ENCODE peak calls at places on chromosome 13, in eight cellular contexts. M is mesenchymal stem cell, C is PC-3, V is body of pancreas, B is IMR-90, S is Panc1, H is K562, E is tibial artery. U is an unnamed sample.

GRCh38 chr13:23570931-23571330 is 719 bp downstream of the TNFRSF19 start:
- DNase-seq in M (no peak), C (peak; percentile 9), V (no peak), B (peak; percentile 54), S (no peak), H (no peak), E (no peak), U (no peak)

GRCh38 chr13:35597451-35597850 is 121.0 kb upstream of the MAB21L1 start:
- DNase-seq in M (no peak), C (no peak), V (no peak), B (no peak), S (no peak), H (no peak), E (no peak), U (no peak)

GRCh38 chr13:30659980-30660379 is 42.3 kb downstream of the USPL1 start:
- DNase-seq in M (no peak), C (no peak), V (no peak), B (no peak), S (no peak), H (no peak), E (no peak), U (no peak)

GRCh38 chr13:28333204-28333900 is 161.6 kb downstream of the FLT1 start:
- DNase-seq in M (no peak), C (no peak), V (no peak), B (no peak), S (no peak), H (no peak), E (no peak), U (no peak)

GRCh38 chr13:110890279-110891150 is 24.4 kb downstream of the ANKRD10 start:
- DNase-seq in M (no peak), C (no peak), V (no peak), B (no peak), S (no peak), H (no peak), E (no peak), U (no peak)

GRCh38 chr13:84479656-84480055 is 597.4 kb upstream of the SLITRK1 start:
- DNase-seq in M (no peak), C (peak; percentile 60), V (no peak), B (peak; percentile 40), S (no peak), H (no peak), E (no peak), U (no peak)

GRCh38 chr13:49214917-49215376 is 5.2 kb upstream of the MLNR start:
- DNase-seq in M (no peak), C (peak; percentile 11), V (peak; percentile 39), B (peak; percentile 6), S (no peak), H (no peak), E (peak; percentile 62), U (no peak)

GRCh38 chr13:80341771-80342271 is 895 bp upstream of the SPRY2 start:
- DNase-seq in M (peak; percentile 64), C (peak; percentile 41), V (peak; percentile 61), B (peak; percentile 43), S (no peak), H (no peak), E (peak; percentile 35), U (no peak)

GRCh38 chr13:35164324-35164932 is 222.4 kb downstream of the NBEA start:
- DNase-seq in M (peak; percentile 48), C (peak; percentile 63), V (no peak), B (peak; percentile 27), S (no peak), H (peak; percentile 17), E (no peak), U (no peak)

GRCh38 chr13:39417131-39417530 is 185.9 kb downstream of the LHFPL6 start:
- DNase-seq in M (peak; percentile 29), C (no peak), V (no peak), B (no peak), S (no peak), H (no peak), E (no peak), U (peak; percentile 6)

GRCh38 chr13:39418424-39418823 is 184.6 kb downstream of the LHFPL6 start:
- DNase-seq in M (no peak), C (no peak), V (no peak), B (no peak), S (no peak), H (no peak), E (no peak), U (no peak)

GRCh38 chr13:39419866-39420265 is 183.1 kb downstream of the LHFPL6 start:
- DNase-seq in M (no peak), C (no peak), V (no peak), B (no peak), S (no peak), H (no peak), E (no peak), U (no peak)

GRCh38 chr13:39419068-39419467 is 183.9 kb downstream of the LHFPL6 start:
- DNase-seq in M (no peak), C (no peak), V (no peak), B (no peak), S (no peak), H (no peak), E (no peak), U (no peak)

DNA sequence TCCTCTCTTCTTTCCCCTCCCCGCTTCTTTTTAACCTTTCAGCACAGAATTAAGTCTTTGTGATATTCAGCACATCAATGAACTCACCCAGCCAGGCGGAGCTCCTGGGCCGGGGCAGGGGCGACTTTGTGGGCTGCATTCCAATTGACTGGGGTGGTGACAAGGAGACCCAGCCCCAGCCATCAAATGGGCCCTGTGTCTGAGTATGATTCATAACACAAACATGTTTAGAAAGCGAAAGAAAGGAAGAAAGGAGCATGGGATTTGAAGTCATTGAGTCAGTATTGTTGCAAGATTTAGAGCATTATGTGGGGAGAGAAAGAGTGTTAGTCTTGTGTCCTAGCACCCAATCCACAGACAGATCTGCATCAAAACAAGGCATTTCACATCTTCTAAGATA is 185.3 kb downstream of the LHFPL6 start:
- DNase-seq in M (peak; percentile 80), C (peak; percentile 48), V (no peak), B (peak; percentile 72), S (no peak), H (no peak), E (no peak), U (no peak)
- H3K27ac ChIP-seq in M (peak overlapping the region; percentile 41), C (no peak overlapping the region), V (no peak overlapping the region), B (no peak overlapping the region), S (no peak overlapping the region), H (no peak overlapping the region), E (peak overlapping the region; percentile 45), U (no peak overlapping the region)

DNA sequence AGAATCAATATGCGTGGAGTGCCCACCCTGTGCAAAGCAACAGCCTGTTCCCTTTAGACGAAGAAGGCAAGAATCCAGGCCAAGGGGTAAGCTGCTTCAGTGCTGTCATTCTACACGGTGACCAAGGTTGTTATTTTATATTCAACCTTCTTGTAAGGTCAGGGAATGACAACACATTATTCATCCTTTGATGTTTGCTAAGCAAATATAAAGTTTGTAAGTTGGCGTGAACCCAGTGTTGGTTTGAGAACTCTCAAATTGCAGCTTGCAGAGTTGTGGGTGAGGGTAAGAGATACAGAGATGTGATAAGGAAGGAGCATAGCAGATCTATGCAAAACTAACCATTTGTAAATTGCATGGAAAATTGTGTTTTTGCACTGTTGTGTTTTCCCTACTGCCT is 436.7 kb downstream of the FGF9 start:
- DNase-seq in M (no peak), C (peak; percentile 78), V (peak; percentile 36), B (no peak), S (no peak), H (no peak), E (no peak), U (no peak)
- H3K27ac ChIP-seq in M (no peak overlapping the region), C (no peak overlapping the region), V (no peak overlapping the region), B (peak overlapping the region; percentile 19), S (no peak overlapping the region), H (no peak overlapping the region), E (peak overlapping the region; percentile 71), U (no peak overlapping the region)

GRCh38 chr13:92734068-92734467 is 492.5 kb upstream of the GPC6 start:
- DNase-seq in M (no peak), C (no peak), V (no peak), B (no peak), S (no peak), H (no peak), E (no peak), U (no peak)
- H3K27ac ChIP-seq in M (no peak overlapping the region), C (no peak overlapping the region), V (no peak overlapping the region), B (no peak overlapping the region), S (no peak overlapping the region), H (no peak overlapping the region), E (no peak overlapping the region), U (no peak overlapping the region)

GRCh38 chr13:79287994-79288795 is 117.9 kb downstream of the RBM26 start:
- DNase-seq in M (no peak), C (no peak), V (no peak), B (no peak), S (no peak), H (no peak), E (no peak), U (no peak)
- H3K27ac ChIP-seq in M (no peak overlapping the region), C (no peak overlapping the region), V (no peak overlapping the region), B (no peak overlapping the region), S (no peak overlapping the region), H (no peak overlapping the region), E (no peak overlapping the region), U (no peak overlapping the region)

GRCh38 chr13:41565221-41565620 is 107.9 kb downstream of the RGCC start:
- DNase-seq in M (peak; percentile 83), C (no peak), V (no peak), B (peak; percentile 97), S (no peak), H (no peak), E (no peak), U (no peak)

GRCh38 chr13:41562083-41562482 is 104.7 kb downstream of the RGCC start:
- DNase-seq in M (peak; percentile 69), C (no peak), V (peak; percentile 51), B (peak; percentile 92), S (no peak), H (no peak), E (no peak), U (peak; percentile 93)

GRCh38 chr13:41564046-41564445 is 106.7 kb downstream of the RGCC start:
- DNase-seq in M (no peak), C (no peak), V (no peak), B (no peak), S (no peak), H (no peak), E (no peak), U (no peak)

GRCh38 chr13:41562541-41563178 is 105.3 kb downstream of the RGCC start:
- DNase-seq in M (peak; percentile 37), C (no peak), V (no peak), B (no peak), S (no peak), H (no peak), E (no peak), U (no peak)

DNA sequence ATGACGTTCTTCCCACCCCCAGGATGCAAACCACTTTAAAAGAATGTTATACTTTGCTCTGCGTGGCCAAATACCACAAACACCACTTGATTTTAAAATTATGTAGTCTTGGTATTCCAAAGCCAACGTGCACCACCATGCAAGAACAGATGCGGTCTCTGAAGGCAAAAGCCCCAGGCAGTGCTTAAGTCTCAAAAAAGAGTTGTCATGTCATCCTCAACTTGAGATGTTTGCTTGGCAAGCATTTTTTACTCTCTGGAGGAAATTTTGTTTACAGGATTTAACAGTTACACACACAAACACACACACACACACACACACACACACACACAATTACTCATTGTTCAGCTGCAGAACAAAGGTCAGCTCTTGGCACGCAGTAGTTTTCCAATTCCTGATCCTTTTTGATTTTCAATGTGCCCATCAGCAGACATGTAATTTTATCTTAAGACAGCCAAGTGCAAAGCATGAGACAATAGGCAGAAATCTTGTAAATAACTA is 106.2 kb downstream of the RGCC start:
- DNase-seq in M (peak; percentile 78), C (peak; percentile 30), V (no peak), B (peak; percentile 50), S (no peak), H (no peak), E (no peak), U (no peak)
- H3K27ac ChIP-seq in M (peak overlapping the region; percentile 87), C (no peak overlapping the region), V (no peak overlapping the region), B (no peak overlapping the region), S (no peak overlapping the region), H (no peak overlapping the region), E (no peak overlapping the region), U (peak overlapping the region; percentile 95)